ENCODE peak calls at places on chromosomes 16 and 17, in five cellular contexts. C is CD4-positive, alpha-beta T cell; E is adrenal gland; P is stomach; H is PC-3. N is an unnamed sample.

GRCh38 chr17:79841369-79842135 is 2.3 kb upstream of the CBX4 start:
- DNase-seq in P (no peak), E (no peak), C (no peak), H (no peak), N (no peak)

GRCh38 chr16:81469710-81470481 is 25.3 kb downstream of the CMIP start:
- DNase-seq in E (no peak), H (no peak), P (peak; percentile 44), C (peak; percentile 16), N (peak; percentile 34)

GRCh38 chr16:3454093-3454492 is 10.6 kb downstream of the NAA60 start:
- DNase-seq in H (peak; percentile 13), E (no peak), C (no peak), P (peak; percentile 14), N (no peak)

GRCh38 chr17:81028506-81028858 is 6.5 kb upstream of the BAIAP2 start:
- DNase-seq in P (no peak), E (no peak), C (no peak), H (no peak), N (no peak)

GRCh38 chr16:88284626-88285513 is 97.9 kb upstream of the ZNF469 start:
- DNase-seq in E (no peak), H (no peak), C (no peak), P (no peak), N (no peak)

GRCh38 chr16:4175849-4176248 is 59.6 kb upstream of the ADCY9 start:
- DNase-seq in C (no peak), P (no peak), E (no peak), H (no peak), N (no peak)

GRCh38 chr17:63955791-63956190 is 16.9 kb downstream of the SCN4A start:
- DNase-seq in P (no peak), C (no peak), H (no peak), E (no peak), N (no peak)

GRCh38 chr17:45640141-45640850 is 143.8 kb upstream of the CRHR1 start:
- DNase-seq in P (peak; percentile 70), E (peak; percentile 71), H (peak; percentile 91), C (peak; percentile 72), N (peak; percentile 62)

GRCh38 chr16:68792465-68793324 is 50.6 kb upstream of the TANGO6 start:
- DNase-seq in H (peak; percentile 72), E (no peak), C (no peak), P (peak; percentile 51), N (no peak)

GRCh38 chr16:83653785-83654184 is 154.0 kb upstream of the HSBP1 start:
- DNase-seq in C (no peak), H (no peak), E (no peak), P (no peak), N (no peak)

GRCh38 chr17:47850373-47850691 is 631 bp downstream of the SP6 start:
- DNase-seq in H (peak; percentile 39), C (no peak), E (no peak), P (no peak), N (no peak)

GRCh38 chr17:28854457-28855382 is at the start of gene ERAL1:
- DNase-seq in H (peak; percentile 82), P (peak; percentile 85), C (peak; percentile 74), E (peak; percentile 87), N (peak; percentile 87)

GRCh38 chr16:63385714-63386113 is 1349.5 kb upstream of the CDH8 start:
- DNase-seq in P (no peak), E (no peak), H (no peak), C (no peak), N (no peak)

GRCh38 chr17:14211778-14212177 is 24.9 kb downstream of the CDRT15 start:
- DNase-seq in C (no peak), P (peak; percentile 57), E (no peak), H (no peak), N (peak; percentile 33)

GRCh38 chr17:14940112-14940945 is 324.8 kb downstream of the PMP22 start:
- DNase-seq in E (peak; percentile 34), C (no peak), P (no peak), H (no peak), N (no peak)

GRCh38 chr17:79991140-79991923 is 44.3 kb downstream of the TBC1D16 start:
- DNase-seq in H (peak; percentile 92), P (peak; percentile 90), C (peak; percentile 80), E (peak; percentile 89), N (peak; percentile 80)

GRCh38 chr16:89046491-89046890 is 47.2 kb upstream of the ACSF3 start:
- DNase-seq in H (no peak), P (no peak), E (no peak), C (no peak), N (no peak)

GRCh38 chr17:19592316-19592715 is 56.2 kb upstream of the ALDH3A2 start:
- DNase-seq in E (no peak), P (no peak), C (no peak), H (no peak), N (no peak)

GRCh38 chr17:65532491-65532890 is 29.0 kb downstream of the AXIN2 start:
- DNase-seq in E (peak; percentile 33), H (no peak), C (no peak), P (no peak), N (no peak)

GRCh38 chr16:15857779-15858560 is 1.1 kb upstream of the MYH11 start:
- DNase-seq in E (peak; percentile 29), P (peak; percentile 27), H (no peak), C (no peak), N (peak; percentile 49)

GRCh38 chr16:58563235-58563634 is 47.9 kb downstream of the SETD6 start:
- DNase-seq in E (no peak), P (no peak), H (peak; percentile 74), C (no peak), N (no peak)

GRCh38 chr16:28494141-28494851 is at the start of gene APOBR:
- DNase-seq in E (peak; percentile 21), H (no peak), C (peak; percentile 81), P (peak; percentile 58), N (no peak)

DNA sequence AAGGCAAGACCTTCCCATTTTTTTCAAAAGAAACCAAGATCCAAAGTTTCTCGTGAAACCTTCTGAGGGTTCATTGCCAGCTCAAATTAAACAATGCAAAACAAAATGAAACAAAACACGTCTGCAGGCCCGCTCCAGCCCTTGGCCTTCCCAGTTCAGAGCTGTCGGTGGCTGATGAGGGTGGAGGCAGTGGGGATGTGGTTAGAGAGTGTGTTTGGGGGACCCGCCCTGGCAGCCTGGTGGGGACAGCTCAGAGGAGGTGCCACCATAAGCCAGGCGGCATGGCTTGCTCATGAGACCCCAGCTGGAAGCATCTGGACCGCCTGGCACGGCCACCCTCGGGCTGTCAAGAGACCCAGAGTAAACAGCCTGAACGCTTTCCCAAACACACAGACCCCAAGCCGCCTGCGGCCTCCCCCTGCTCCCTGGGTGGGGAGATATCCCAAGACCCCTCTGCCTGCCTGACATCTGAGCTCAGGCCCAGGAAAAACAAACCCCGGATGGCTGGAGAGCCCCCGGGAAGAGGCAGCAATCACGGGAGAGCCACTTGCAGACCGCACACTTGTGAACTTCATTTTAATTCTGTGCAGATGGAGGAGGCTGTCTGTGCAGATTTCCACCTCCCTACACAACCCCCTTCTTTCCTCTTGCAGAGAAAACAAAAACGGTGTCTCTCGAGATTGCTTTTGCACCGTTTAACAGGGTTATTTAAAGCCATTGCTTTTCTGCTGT is 35.4 kb upstream of the LITAF start:
- DNase-seq in H (no peak), P (no peak), C (peak; percentile 52), E (no peak), N (peak; percentile 33)
- H3K27ac ChIP-seq in H (no peak overlapping the region), P (no peak overlapping the region), C (peak overlapping the region; percentile 82), E (no peak overlapping the region), N (no peak overlapping the region)

GRCh38 chr16:59878999-59879398 is 1144.9 kb upstream of the GOT2 start:
- DNase-seq in H (peak; percentile 30), E (no peak), P (no peak), C (no peak), N (no peak)
- H3K9me3 ChIP-seq in H (no peaks in the 10 kb centered on the region), E (no peaks in the 10 kb centered on the region), P (no peaks in the 10 kb centered on the region), C (no peaks in the 10 kb centered on the region), N (no peaks in the 10 kb centered on the region)

GRCh38 chr16:25051446-25052160 is 36.4 kb upstream of the ARHGAP17 start:
- DNase-seq in H (peak; percentile 13), P (no peak), C (no peak), E (no peak), N (no peak)
- H3K27ac ChIP-seq in H (peak overlapping the region; percentile 25), P (no peak overlapping the region), C (peak overlapping the region; percentile 80), E (peak overlapping the region; percentile 12), N (peak overlapping the region; percentile 74)

GRCh38 chr16:79712273-79712672 is 111.7 kb upstream of the MAF start:
- DNase-seq in E (no peak), P (no peak), C (no peak), H (no peak), N (no peak)
- H3K9me3 ChIP-seq in E (no peaks in the 10 kb centered on the region), P (no peaks in the 10 kb centered on the region), C (no peaks in the 10 kb centered on the region), H (no peaks in the 10 kb centered on the region), N (no peaks in the 10 kb centered on the region)

GRCh38 chr16:2091722-2092620 is 43.7 kb downstream of the PKD1 start:
- DNase-seq in C (no peak), H (no peak), P (peak; percentile 55), E (no peak), N (no peak)
- H3K27ac ChIP-seq in C (no peak overlapping the region), H (no peak overlapping the region), P (peak overlapping the region; percentile 87), E (no peak overlapping the region), N (no peak overlapping the region)

DNA sequence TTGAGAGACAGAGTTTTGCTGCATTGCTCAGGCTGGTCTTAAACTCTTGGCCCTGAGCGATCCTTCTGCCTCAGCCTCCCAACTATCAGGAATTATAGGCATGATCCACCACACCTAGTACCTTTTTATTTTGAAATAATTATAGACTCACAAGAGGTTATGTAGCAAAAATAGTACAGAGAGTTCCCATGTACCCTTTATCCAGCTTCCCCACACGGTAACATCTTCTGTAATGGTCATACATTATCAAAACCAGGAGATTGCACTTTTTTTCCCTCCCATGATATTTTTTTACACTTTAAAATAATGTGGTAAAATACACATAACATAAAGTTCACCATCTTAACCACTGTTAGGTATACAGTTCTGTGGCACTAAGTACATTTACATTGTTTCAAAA is 28.8 kb upstream of the CACNG4 start:
- DNase-seq in H (no peak), C (no peak), E (no peak), P (no peak), N (no peak)
- H3K9me3 ChIP-seq in H (no peaks in the 10 kb centered on the region), C (no peaks in the 10 kb centered on the region), E (no peaks in the 10 kb centered on the region), P (no peaks in the 10 kb centered on the region), N (no peaks in the 10 kb centered on the region)

GRCh38 chr16:86852135-86852534 is 273.8 kb downstream of the FOXL1 start:
- DNase-seq in C (no peak), P (no peak), E (no peak), H (no peak), N (no peak)
- H3K27ac ChIP-seq in C (no peak overlapping the region), P (no peak overlapping the region), E (no peak overlapping the region), H (no peak overlapping the region), N (no peak overlapping the region)